ENCODE peak calls at places on chromosomes 7 and 10, in ten cellular contexts. J is G401, G is Kasumi-1, Z is HEK293T, H is MV-4-11, B is tibial artery, K is renal cortical epithelial cell, M is AG08395, D is 8988T, W is Calu3. C is an unnamed sample.

GRCh38 chr7:22433710-22434460 is 66.1 kb downstream of the STEAP1B start:
- DNase-seq in Z (no peak), D (no peak), J (no peak), W (peak), K (no peak), M (no peak), B (no peak), H (no peak), G (no peak), C (peak)

GRCh38 chr10:4656576-4657194 is 169.3 kb upstream of the AKR1E2 start:
- DNase-seq in H (peak), Z (peak), M (peak), K (peak), J (peak), B (peak), G (peak), W (peak), D (no peak), C (peak)

GRCh38 chr10:89567566-89568245 is 32.3 kb upstream of the SLC16A12 start:
- DNase-seq in B (no peak), M (no peak), J (no peak), K (no peak), G (no peak), W (no peak), H (no peak), Z (no peak), D (no peak), C (no peak)

GRCh38 chr7:68573271-68574000 is 1024.8 kb upstream of the AUTS2 start:
- DNase-seq in M (no peak), D (no peak), J (no peak), W (no peak), G (no peak), Z (no peak), H (no peak), B (no peak), K (no peak), C (no peak)

GRCh38 chr10:130027716-130028464 is 63.8 kb upstream of the EBF3 start:
- DNase-seq in B (peak), K (no peak), G (no peak), M (no peak), H (no peak), D (no peak), W (no peak), J (no peak), Z (no peak), C (no peak)

GRCh38 chr10:22534849-22535604 is 179.4 kb downstream of the PIP4K2A start:
- DNase-seq in G (no peak), M (no peak), J (no peak), D (no peak), Z (no peak), H (no peak), B (no peak), W (no peak), K (no peak), C (peak)

GRCh38 chr10:132349766-132350165 is 17.8 kb downstream of the LRRC27 start:
- DNase-seq in H (no peak), Z (no peak), M (no peak), W (no peak), B (peak), J (no peak), K (no peak), G (no peak), D (no peak), C (no peak)

GRCh38 chr10:47277352-47278151 is 22.4 kb upstream of the GDF10 start:
- DNase-seq in J (no peak), K (no peak), D (no peak), H (no peak), G (peak), M (no peak), W (no peak), B (no peak), Z (no peak), C (no peak)

GRCh38 chr7:20403356-20403755 is 72.7 kb downstream of the ITGB8 start:
- DNase-seq in M (no peak), G (no peak), Z (no peak), J (no peak), B (no peak), D (no peak), H (no peak), W (no peak), K (no peak), C (no peak)

GRCh38 chr7:72538856-72539255 is 126.7 kb upstream of the CALN1 start:
- DNase-seq in D (no peak), B (no peak), M (no peak), H (no peak), W (no peak), Z (no peak), G (no peak), J (no peak), K (no peak), C (no peak)

GRCh38 chr10:71278691-71279588 is 40.1 kb upstream of the SLC29A3 start:
- DNase-seq in H (no peak), B (no peak), M (no peak), W (no peak), J (peak), K (no peak), D (no peak), G (no peak), Z (no peak), C (no peak)

C was measured in brain microvascular endothelial cell.